ENCODE peak calls at places on chromosomes 3 and 15, in five cellular contexts. A, X, M, G and W are unnamed samples.

GRCh38 chr3:148748323-148748722 is 50.6 kb downstream of the AGTR1 start:
- DNase-seq in G (no peak), M (no peak), A (no peak), X (no peak), W (peak; percentile 47)

GRCh38 chr3:118550122-118550521 is 484.5 kb downstream of the IGSF11 start:
- DNase-seq in A (no peak), M (no peak), G (no peak), X (no peak), W (no peak)

GRCh38 chr3:188947983-188948657 is 223.7 kb upstream of the TPRG1 start:
- DNase-seq in A (peak; percentile 84), X (peak; percentile 99), M (peak; percentile 91), G (no peak), W (no peak)

GRCh38 chr3:171658801-171659200 is 151.5 kb downstream of the PLD1 start:
- DNase-seq in M (no peak), X (no peak), G (no peak), A (no peak), W (no peak)

GRCh38 chr3:193813506-193813850 is 220.5 kb downstream of the OPA1 start:
- DNase-seq in G (no peak), X (no peak), A (no peak), M (no peak), W (no peak)

GRCh38 chr15:60572462-60573214 is 93.7 kb upstream of the ICE2 start:
- DNase-seq in A (no peak), X (no peak), M (no peak), G (no peak), W (no peak)

GRCh38 chr3:18988619-18989229 is 159.6 kb upstream of the KCNH8 start:
- DNase-seq in G (peak; percentile 12), A (no peak), M (no peak), X (no peak), W (peak; percentile 10)

GRCh38 chr15:47792231-47792630 is 74.9 kb downstream of the SEMA6D start:
- DNase-seq in A (no peak), X (peak; percentile 24), G (no peak), M (no peak), W (no peak)

GRCh38 chr3:144463916-144464315 is 492.3 kb downstream of the DIPK2A start:
- DNase-seq in G (no peak), M (no peak), X (no peak), A (no peak), W (no peak)

GRCh38 chr15:67024322-67024997 is 40.9 kb upstream of the SMAD3 start:
- DNase-seq in G (peak; percentile 77), A (peak; percentile 68), M (peak; percentile 77), X (no peak), W (peak; percentile 92)

GRCh38 chr3:51343918-51344687 is 41.0 kb upstream of the MANF start:
- DNase-seq in M (no peak), X (no peak), G (peak; percentile 56), A (peak; percentile 53), W (no peak)

GRCh38 chr3:102078864-102079808 is 229.8 kb downstream of the NFKBIZ start:
- DNase-seq in G (no peak), M (peak; percentile 55), A (no peak), X (no peak), W (no peak)

GRCh38 chr3:185900228-185900627 is 37.6 kb downstream of the TRA2B start:
- DNase-seq in M (peak; percentile 10), G (peak; percentile 69), X (no peak), A (peak; percentile 70), W (no peak)

GRCh38 chr3:99551520-99551919 is 86.9 kb upstream of the COL8A1 start:
- DNase-seq in G (peak; percentile 15), A (no peak), M (no peak), X (no peak), W (no peak)

GRCh38 chr15:101217446-101217845 is 34.4 kb downstream of the CHSY1 start:
- DNase-seq in X (no peak), G (peak; percentile 26), A (no peak), M (no peak), W (no peak)

GRCh38 chr15:88497109-88497761 is 29.7 kb downstream of the MRPS11 start:
- DNase-seq in X (no peak), A (no peak), G (no peak), M (no peak), W (no peak)

GRCh38 chr3:137024348-137024747 is 66.6 kb downstream of the IL20RB start:
- DNase-seq in A (no peak), M (no peak), X (no peak), G (no peak), W (no peak)

GRCh38 chr3:58723197-58723596 is 56.6 kb upstream of the FAM3D start:
- DNase-seq in A (no peak), X (no peak), M (no peak), G (no peak), W (no peak)

GRCh38 chr3:2150576-2150975 is 51.9 kb downstream of the CNTN4 start:
- DNase-seq in G (no peak), A (no peak), X (no peak), M (no peak), W (no peak)

GRCh38 chr3:175338775-175339535 is 479.8 kb downstream of the NAALADL2 start:
- DNase-seq in X (no peak), A (peak; percentile 63), M (peak; percentile 11), G (no peak), W (no peak)

GRCh38 chr3:151346292-151346691 is 16.9 kb upstream of the P2RY13 start:
- DNase-seq in G (no peak), A (no peak), M (no peak), X (no peak), W (peak; percentile 82)

GRCh38 chr3:1082024-1082633 is 10.7 kb upstream of the CNTN6 start:
- DNase-seq in G (peak; percentile 1), M (peak; percentile 43), X (no peak), A (no peak), W (peak; percentile 26)

GRCh38 chr3:60528651-60529050 is 722.6 kb downstream of the FHIT start:
- DNase-seq in X (no peak), M (no peak), A (no peak), G (no peak), W (no peak)

GRCh38 chr3:155356594-155357370 is 63.3 kb upstream of the STRIT1 start:
- DNase-seq in M (no peak), G (peak; percentile 33), X (no peak), A (no peak), W (no peak)

GRCh38 chr3:184284696-184285095 is 8.9 kb downstream of the ECE2 start:
- DNase-seq in G (peak; percentile 58), M (no peak), X (no peak), A (peak; percentile 70), W (peak; percentile 54)

DNA sequence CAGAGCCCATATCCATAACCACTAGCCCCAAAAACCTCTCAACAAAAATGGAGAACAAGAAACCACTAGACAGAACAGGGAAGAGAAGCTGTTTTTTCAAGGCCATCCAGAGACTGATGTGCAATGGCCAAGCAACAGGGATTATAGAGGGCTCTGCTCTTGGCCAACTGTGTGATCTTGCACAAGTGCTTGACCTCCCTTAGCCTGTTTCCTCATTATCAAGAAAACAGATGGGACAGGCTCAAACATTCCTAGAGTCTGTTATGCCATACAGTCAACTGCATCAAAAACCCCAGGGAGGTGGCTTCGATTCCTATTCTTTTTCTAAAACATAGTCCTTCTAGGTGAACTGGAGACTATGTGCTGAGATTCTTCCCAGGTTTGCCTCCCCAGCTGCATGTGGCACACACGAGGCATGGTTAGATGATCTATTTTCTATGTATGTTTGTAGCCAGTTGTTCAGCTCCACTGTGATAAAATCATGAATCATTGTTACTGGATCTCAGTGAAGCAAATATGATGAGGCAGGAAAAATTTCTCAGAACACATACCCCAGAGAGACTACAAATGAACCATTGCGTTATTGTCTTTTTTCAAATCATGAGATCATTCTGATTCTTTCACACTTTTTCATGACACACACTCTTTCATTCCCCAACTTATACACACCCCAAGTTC is 132.9 kb upstream of the TGFBR2 start:
- DNase-seq in G (no peak), A (no peak), M (peak; percentile 23), X (no peak), W (no peak)
- TF ChIP-seq POLR2AphosphoS5 in G (no peak), A (no peak), M (peak; percentile 60), X (peak; percentile 74), W (peak; percentile 70)

GRCh38 chr15:75232826-75233503 is 25.2 kb upstream of the GOLGA6C start:
- DNase-seq in X (no peak), A (no peak), M (peak; percentile 4), G (no peak), W (no peak)
- H3K27me3 ChIP-seq in X (peaks cover 78% of the 10 kb centered on the region), A (no peaks in the 10 kb centered on the region), M (no peaks in the 10 kb centered on the region), G (peaks cover 9% of the 10 kb centered on the region), W (peaks cover 3% of the 10 kb centered on the region)

GRCh38 chr15:31280037-31280830 is 46.4 kb upstream of the KLF13 start:
- DNase-seq in A (no peak), X (no peak), M (peak; percentile 14), G (peak; percentile 68), W (no peak)

GRCh38 chr15:31279221-31280036 is 47.2 kb upstream of the KLF13 start:
- DNase-seq in G (no peak), A (no peak), X (peak; percentile 66), M (peak; percentile 11), W (no peak)

GRCh38 chr15:31278544-31279220 is 48.0 kb upstream of the KLF13 start:
- DNase-seq in M (no peak), X (no peak), G (no peak), A (no peak), W (no peak)

GRCh38 chr15:31283046-31283445 is 43.6 kb upstream of the KLF13 start:
- DNase-seq in A (no peak), M (no peak), X (no peak), G (no peak), W (no peak)

GRCh38 chr15:31280831-31281216 is 45.8 kb upstream of the KLF13 start:
- DNase-seq in A (no peak), G (no peak), M (no peak), X (peak; percentile 78), W (no peak)
- TF ChIP-seq POLR2AphosphoS5 in A (no peak), G (no peak), M (no peak), X (no peak), W (no peak)

DNA sequence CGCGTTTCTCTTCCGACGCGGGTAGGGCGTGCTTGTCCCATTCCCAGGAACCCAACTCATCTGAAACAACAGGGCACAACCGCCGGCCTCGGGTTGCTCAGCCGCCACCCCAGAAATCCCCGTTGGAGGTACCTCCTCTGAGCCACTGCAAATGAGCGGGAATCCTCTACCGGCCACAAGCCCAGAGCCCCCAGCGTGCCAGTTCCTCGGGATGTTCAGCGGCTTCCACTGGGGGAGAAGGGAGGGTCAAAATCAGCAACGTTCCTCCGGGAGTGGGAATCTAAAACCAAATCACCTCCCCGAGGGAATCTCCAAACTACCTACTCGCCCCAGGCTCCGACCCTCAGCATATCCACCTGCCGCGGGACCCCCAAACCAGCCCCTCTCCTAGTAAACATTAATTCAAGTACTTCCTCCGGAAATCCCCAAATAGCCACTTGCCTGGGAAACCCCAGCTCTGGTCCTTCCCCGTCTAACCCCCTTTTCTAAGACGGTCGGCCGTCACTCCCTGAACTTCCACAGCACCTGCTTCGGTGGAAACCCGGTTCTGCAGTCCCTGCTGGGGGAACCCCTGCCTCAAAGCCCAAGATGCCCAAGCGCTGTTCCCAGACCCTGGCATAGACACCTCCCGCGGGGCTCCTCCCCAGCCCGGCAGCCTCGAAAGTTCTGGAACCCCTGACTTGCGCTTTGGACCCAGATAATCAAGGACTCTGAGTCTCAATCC is 887 bp downstream of the OXTR start:
- DNase-seq in M (no peak), A (no peak), X (peak; percentile 81), G (no peak), W (no peak)
- H3K27me3 ChIP-seq in M (peaks cover 50% of the 10 kb centered on the region), A (no peaks in the 10 kb centered on the region), X (peaks cover 63% of the 10 kb centered on the region), G (no peaks in the 10 kb centered on the region), W (peaks cover 39% of the 10 kb centered on the region)

GRCh38 chr3:45034612-45035252 is 8.6 kb downstream of the CLEC3B start:
- DNase-seq in X (no peak), A (no peak), G (no peak), M (peak; percentile 62), W (peak; percentile 97)
- TF ChIP-seq POLR2AphosphoS5 in X (peak; percentile 25), A (no peak), G (no peak), M (no peak), W (peak; percentile 65)

GRCh38 chr3:38613426-38613825 is 36.1 kb downstream of the SCN5A start:
- DNase-seq in X (no peak), A (no peak), M (no peak), G (no peak), W (no peak)
- H3K27me3 ChIP-seq in X (no peaks in the 10 kb centered on the region), A (no peaks in the 10 kb centered on the region), M (no peaks in the 10 kb centered on the region), G (peaks cover 11% of the 10 kb centered on the region), W (no peaks in the 10 kb centered on the region)